ENCODE peak calls at places on chromosome 21, in five cellular contexts. M, S, U, A and W are unnamed samples.

GRCh38 chr21:45378258-45378966 is 26.6 kb upstream of the COL18A1 start:
- DNase-seq in M (no peak), S (no peak), U (peak), A (no peak), W (no peak)

GRCh38 chr21:35226960-35227741 is 178.0 kb upstream of the RUNX1 start:
- DNase-seq in M (peak), S (peak), U (no peak), A (no peak), W (peak)

GRCh38 chr21:35521293-35521692 is 472.2 kb upstream of the RUNX1 start:
- DNase-seq in M (no peak), S (no peak), U (no peak), A (no peak), W (no peak)

GRCh38 chr21:43195131-43196021 is 26.6 kb downstream of the CRYAA start:
- DNase-seq in M (no peak), S (no peak), U (peak), A (peak), W (no peak)

GRCh38 chr21:42429856-42430255 is 26.2 kb downstream of the UBASH3A start:
- DNase-seq in M (no peak), S (no peak), U (no peak), A (no peak), W (no peak)

GRCh38 chr21:42495027-42495426 is 997 bp downstream of the RSPH1 start:
- DNase-seq in M (no peak), S (no peak), U (no peak), A (no peak), W (no peak)

GRCh38 chr21:29800051-29800450 is 139.7 kb downstream of the GRIK1 start:
- DNase-seq in M (no peak), S (no peak), U (no peak), A (no peak), W (no peak)

GRCh38 chr21:33185852-33186251 is 43.9 kb upstream of the IFNAR2 start:
- DNase-seq in M (no peak), S (no peak), U (no peak), A (no peak), W (no peak)